ENCODE peak calls at places on chromosomes 5 and 9, in seven cellular contexts. Y is fibroblast of lung; A is CD8-positive, alpha-beta T cell; H is type B pancreatic cell; W is heart right ventricle; C is stomach; P is cardiac fibroblast. E is an unnamed sample.

GRCh38 chr5:119389288-119390065 is 33.7 kb downstream of the TNFAIP8 start:
- DNase-seq in H (no peak), A (no peak), W (no peak), Y (peak), C (no peak), P (no peak), E (no peak)

GRCh38 chr9:27701664-27702063 is 128.4 kb upstream of the C9orf72 start:
- DNase-seq in H (no peak), Y (peak), A (no peak), C (no peak), W (peak), P (peak), E (no peak)

GRCh38 chr5:151741678-151742423 is 16.6 kb downstream of the ATOX1 start:
- DNase-seq in Y (peak), C (no peak), P (peak), A (no peak), H (no peak), W (no peak), E (no peak)

GRCh38 chr5:159240301-159240870 is 22.7 kb upstream of the UBLCP1 start:
- DNase-seq in H (no peak), P (no peak), C (no peak), Y (no peak), W (no peak), A (no peak), E (no peak)

GRCh38 chr9:116594552-116594951 is 92.6 kb upstream of the TRIM32 start:
- DNase-seq in W (no peak), A (no peak), P (peak), Y (peak), C (no peak), H (no peak), E (no peak)

GRCh38 chr5:145988993-145989392 is 52.6 kb downstream of the SH3RF2 start:
- DNase-seq in P (no peak), A (no peak), H (no peak), C (no peak), Y (no peak), W (no peak), E (no peak)

GRCh38 chr9:90020277-90020871 is 415.6 kb downstream of the GADD45G start:
- DNase-seq in H (no peak), A (no peak), Y (no peak), C (no peak), P (no peak), W (no peak), E (no peak)

GRCh38 chr5:1896602-1897376 is 14.1 kb upstream of the IRX4 start:
- DNase-seq in C (no peak), W (no peak), Y (no peak), A (no peak), H (no peak), P (no peak), E (no peak)

GRCh38 chr5:136058031-136058971 is 29.5 kb downstream of the TGFBI start:
- DNase-seq in W (peak), Y (peak), C (peak), H (no peak), P (peak), A (no peak), E (no peak)

GRCh38 chr5:133111299-133111698 is 59.5 kb downstream of the HSPA4 start:
- DNase-seq in C (peak), Y (peak), A (peak), H (peak), W (peak), P (peak), E (peak)

GRCh38 chr9:114837923-114838322 is 32.1 kb upstream of the TNFSF15 start:
- DNase-seq in Y (no peak), C (no peak), H (no peak), W (no peak), A (no peak), P (no peak), E (no peak)

GRCh38 chr5:181223041-181223728 is at the start of gene TRIM41:
- DNase-seq in P (peak), W (peak), A (peak), C (peak), H (peak), Y (peak), E (peak)

GRCh38 chr5:1484416-1485319 is 39.1 kb downstream of the LPCAT1 start:
- DNase-seq in A (no peak), W (no peak), Y (no peak), H (no peak), P (no peak), C (no peak), E (no peak)

GRCh38 chr9:13915591-13916301 is 398.2 kb downstream of the NFIB start:
- DNase-seq in A (no peak), W (no peak), P (peak), C (no peak), H (no peak), Y (no peak), E (no peak)

GRCh38 chr9:135330685-135331590 is 148.6 kb upstream of the PPP1R26 start:
- DNase-seq in Y (no peak), P (no peak), W (no peak), C (no peak), A (no peak), H (peak), E (no peak)

GRCh38 chr9:12666813-12667212 is 26.4 kb upstream of the TYRP1 start:
- DNase-seq in C (no peak), P (no peak), Y (no peak), A (no peak), W (no peak), H (no peak), E (no peak)

GRCh38 chr9:70044450-70045307 is 1.0 kb downstream of the MAMDC2 start:
- DNase-seq in C (peak), A (no peak), Y (peak), H (no peak), W (no peak), P (peak), E (no peak)

GRCh38 chr9:16985559-16986348 is 115.3 kb upstream of the BNC2 start:
- DNase-seq in C (no peak), P (peak), Y (peak), A (no peak), W (peak), H (no peak), E (no peak)

GRCh38 chr5:129177451-129177850 is 82.9 kb downstream of the ISOC1 start:
- DNase-seq in Y (no peak), A (no peak), W (no peak), H (no peak), P (no peak), C (no peak), E (no peak)

GRCh38 chr9:15724006-15724405 is 171.2 kb downstream of the CCDC171 start:
- DNase-seq in H (no peak), Y (peak), C (no peak), W (no peak), A (no peak), P (peak), E (no peak)

GRCh38 chr5:116953251-116953934 is 378.8 kb upstream of the SEMA6A start:
- DNase-seq in H (no peak), P (no peak), C (no peak), A (no peak), W (no peak), Y (no peak), E (no peak)

GRCh38 chr5:160119142-160119904 is at the start of gene PWWP2A:
- DNase-seq in Y (peak), P (peak), C (peak), H (peak), A (peak), W (peak), E (peak)

GRCh38 chr9:89541798-89542197 is 43.9 kb upstream of the SEMA4D start:
- DNase-seq in P (no peak), Y (no peak), A (no peak), W (no peak), H (no peak), C (no peak), E (no peak)

GRCh38 chr9:121711281-121711680 is 59.8 kb downstream of the DAB2IP start:
- DNase-seq in W (no peak), Y (no peak), A (no peak), C (no peak), P (no peak), H (no peak), E (no peak)

GRCh38 chr5:9468070-9468388 is 77.8 kb downstream of the SEMA5A start:
- DNase-seq in H (no peak), C (no peak), Y (peak), A (no peak), P (peak), W (no peak), E (no peak)

GRCh38 chr9:113956901-113957777 is 81.0 kb downstream of the ZNF618 start:
- DNase-seq in P (no peak), C (no peak), W (no peak), Y (peak), A (no peak), H (no peak), E (no peak)

GRCh38 chr9:126166866-126167265 is 159.8 kb upstream of the MVB12B start:
- DNase-seq in C (peak), Y (no peak), A (no peak), P (no peak), H (peak), W (no peak), E (no peak)

GRCh38 chr5:5179079-5179478 is 38.9 kb downstream of the ADAMTS16 start:
- DNase-seq in H (no peak), A (no peak), Y (no peak), W (no peak), P (no peak), C (no peak), E (no peak)

GRCh38 chr9:84317563-84317962 is 23.0 kb downstream of the SLC28A3 start:
- DNase-seq in Y (no peak), H (no peak), C (no peak), A (no peak), P (no peak), W (no peak), E (no peak)

GRCh38 chr9:106859957-106860715 is 2.8 kb upstream of the ZNF462 start:
- DNase-seq in H (peak), A (no peak), W (peak), P (peak), C (no peak), Y (peak), E (peak)

GRCh38 chr5:98599016-98599415 is 174.4 kb upstream of the RGMB start:
- DNase-seq in P (peak), H (no peak), W (no peak), Y (peak), C (no peak), A (no peak), E (no peak)

GRCh38 chr5:108361239-108361638 is 20.7 kb downstream of the FBXL17 start:
- DNase-seq in W (no peak), P (no peak), C (no peak), Y (no peak), H (no peak), A (no peak), E (no peak)

GRCh38 chr5:30458681-30459080 is 734.8 kb upstream of the CDH6 start:
- DNase-seq in C (no peak), Y (no peak), P (no peak), H (no peak), A (no peak), W (no peak), E (no peak)

GRCh38 chr5:22892441-22892840 is 39.3 kb upstream of the CDH12 start:
- DNase-seq in C (no peak), H (no peak), P (no peak), Y (peak), A (no peak), W (no peak), E (no peak)

GRCh38 chr5:101943784-101944183 is 352.3 kb downstream of the SLCO4C1 start:
- DNase-seq in C (no peak), Y (no peak), A (no peak), H (no peak), W (no peak), P (peak), E (no peak)

GRCh38 chr5:133400831-133401351 is 211.4 kb downstream of the FSTL4 start:
- DNase-seq in W (no peak), Y (no peak), H (peak), C (no peak), A (no peak), P (no peak), E (no peak)

GRCh38 chr9:5870691-5871090 is 20.0 kb upstream of the MLANA start:
- DNase-seq in C (peak), H (no peak), P (peak), A (no peak), W (no peak), Y (no peak), E (no peak)

GRCh38 chr9:126773004-126773607 is 31.7 kb upstream of the ZBTB43 start:
- DNase-seq in P (peak), Y (no peak), W (no peak), A (no peak), H (no peak), C (no peak), E (no peak)

GRCh38 chr9:10050016-10050415 is 562.8 kb downstream of the PTPRD start:
- DNase-seq in Y (peak), W (no peak), P (no peak), A (no peak), C (no peak), H (no peak), E (no peak)

GRCh38 chr9:124480621-124480981 is 26.6 kb downstream of the NR5A1 start:
- DNase-seq in W (no peak), P (peak), H (no peak), Y (peak), A (no peak), C (no peak), E (no peak)

GRCh38 chr9:124479371-124479770 is 27.8 kb downstream of the NR5A1 start:
- DNase-seq in Y (no peak), A (no peak), H (no peak), P (no peak), C (no peak), W (no peak), E (no peak)

GRCh38 chr9:124479947-124480620 is 27.1 kb downstream of the NR5A1 start:
- DNase-seq in P (no peak), W (no peak), Y (no peak), C (no peak), A (no peak), H (no peak), E (no peak)

GRCh38 chr9:124482431-124483031 is 24.7 kb downstream of the NR5A1 start:
- DNase-seq in C (no peak), Y (no peak), A (no peak), H (no peak), P (no peak), W (no peak), E (no peak)

GRCh38 chr9:124481115-124481514 is 26.1 kb downstream of the NR5A1 start:
- DNase-seq in A (no peak), W (no peak), Y (no peak), P (no peak), H (no peak), C (no peak), E (no peak)
- TF ChIP-seq CTCF in A (no peak), W (no peak), Y (no peak), P (no peak), H (no peak), C (no peak), E (no peak)

GRCh38 chr9:33697171-33697570 is 98.2 kb upstream of the PRSS3 start:
- DNase-seq in H (no peak), P (no peak), C (no peak), W (no peak), A (no peak), Y (no peak), E (no peak)
- TF ChIP-seq CTCF in H (no peak), P (no peak), C (no peak), W (no peak), A (no peak), Y (no peak), E (no peak)

GRCh38 chr5:154464435-154464834 is 13.6 kb downstream of the HAND1 start:
- DNase-seq in H (no peak), Y (no peak), C (no peak), A (no peak), W (no peak), P (no peak), E (no peak)

GRCh38 chr5:154459015-154459414 is 13.2 kb downstream of the SAP30L start:
- DNase-seq in Y (no peak), H (no peak), C (no peak), A (no peak), W (no peak), P (no peak), E (no peak)

GRCh38 chr5:154460172-154460571 is 14.4 kb downstream of the SAP30L start:
- DNase-seq in P (no peak), W (no peak), C (no peak), A (no peak), Y (no peak), H (no peak), E (no peak)

GRCh38 chr5:154465169-154465568 is 12.9 kb downstream of the HAND1 start:
- DNase-seq in Y (peak), H (no peak), C (no peak), A (no peak), W (no peak), P (peak), E (no peak)

DNA sequence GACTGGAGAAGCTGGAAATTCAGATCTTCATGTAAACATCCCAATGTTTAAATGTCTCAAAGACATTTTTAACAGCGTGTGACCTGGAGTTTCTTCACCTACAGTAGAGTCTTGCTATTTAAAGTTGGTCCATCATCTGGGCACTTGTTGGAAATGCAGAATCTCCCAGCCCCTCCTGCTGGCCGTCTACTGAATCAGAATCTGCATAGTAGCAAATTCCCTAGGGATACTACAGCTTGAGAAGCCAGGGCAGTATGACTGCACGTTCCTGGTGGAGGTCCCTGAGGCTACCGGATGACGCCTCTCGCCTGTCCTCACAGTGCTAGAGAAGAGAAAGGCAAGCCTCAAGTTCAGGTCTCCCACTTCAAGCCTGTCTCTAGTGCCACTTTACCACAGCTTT is 15.7 kb downstream of the SAP30L start:
- DNase-seq in H (no peak), Y (no peak), A (no peak), W (no peak), P (peak), C (no peak), E (no peak)
- TF ChIP-seq CTCF in H (peak), Y (no peak), A (no peak), W (no peak), P (peak), C (no peak), E (peak)

GRCh38 chr5:18807256-18808193 is 1173.3 kb downstream of the TAF11L14 start:
- DNase-seq in C (no peak), H (no peak), A (no peak), P (no peak), W (no peak), Y (no peak), E (no peak)

GRCh38 chr5:18811616-18812015 is 1176.4 kb downstream of the CDH18 start:
- DNase-seq in Y (no peak), C (no peak), H (no peak), W (no peak), P (no peak), A (no peak), E (no peak)
- TF ChIP-seq CTCF in Y (no peak), C (no peak), H (no peak), W (no peak), P (no peak), A (no peak), E (no peak)

DNA sequence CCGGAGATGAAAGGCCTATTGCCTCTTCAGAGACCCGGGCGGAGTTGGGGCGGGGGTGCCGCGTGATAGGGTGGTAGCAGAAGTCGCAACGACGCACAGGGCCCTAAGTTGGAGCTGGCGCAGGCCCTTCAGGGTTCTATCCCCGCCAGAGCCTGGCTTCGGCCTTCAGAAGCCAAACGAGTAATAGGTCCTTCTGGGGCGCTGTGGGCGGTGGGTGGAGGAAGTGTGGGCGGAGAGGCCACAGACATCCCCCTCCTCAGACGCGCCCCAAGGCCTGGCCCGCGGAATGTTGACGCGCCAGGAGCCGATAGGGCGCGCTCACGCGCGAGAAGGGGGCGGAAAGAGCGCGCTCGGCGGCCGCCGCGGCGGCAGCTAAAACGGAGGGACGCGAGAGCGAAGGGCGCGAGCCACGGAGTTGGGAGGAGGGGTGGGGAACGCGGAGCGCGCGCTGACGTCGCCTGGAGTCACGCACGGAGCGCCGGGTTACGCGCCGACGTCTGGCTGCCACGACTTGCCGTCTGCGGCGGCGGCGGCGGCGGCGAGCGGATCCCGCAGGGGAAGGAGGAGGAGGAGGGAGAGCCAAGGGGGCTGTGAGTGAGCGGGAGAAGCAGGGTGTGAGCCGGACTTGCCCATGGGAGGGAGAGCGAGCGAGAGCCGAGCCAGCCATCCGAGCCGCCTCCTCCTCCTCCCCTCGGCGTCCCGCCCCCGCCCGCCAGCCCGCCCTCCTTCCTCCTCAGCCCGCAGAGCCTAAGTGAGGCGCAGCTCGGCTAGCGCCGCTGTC is 6.4 kb upstream of the PURA start:
- DNase-seq in P (peak), W (peak), A (peak), C (peak), Y (peak), H (peak), E (peak)
- TF ChIP-seq CTCF in P (no peak), W (peak), A (no peak), C (no peak), Y (no peak), H (peak), E (peak)

DNA sequence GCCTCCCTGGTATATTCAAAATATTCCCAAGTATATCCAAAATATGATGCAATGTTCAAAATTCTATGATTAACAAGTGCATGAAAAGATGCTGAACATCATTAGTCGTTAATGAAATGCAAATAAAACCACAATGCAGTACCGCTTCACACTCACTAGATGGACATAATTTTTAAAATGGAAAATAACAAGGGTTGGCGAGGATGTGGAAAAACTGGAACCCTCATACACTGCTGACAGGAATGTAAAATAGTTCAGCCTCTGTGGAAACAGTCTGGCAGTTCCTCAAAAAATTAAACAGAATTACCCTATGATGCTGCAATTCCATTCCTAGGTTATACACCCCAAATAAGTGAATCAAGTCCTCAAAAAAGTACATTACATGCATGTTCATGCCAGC is 36.1 kb upstream of the MYOT start:
- DNase-seq in P (peak), H (no peak), W (no peak), C (no peak), Y (no peak), A (no peak), E (no peak)
- TF ChIP-seq CTCF in P (peak), H (peak), W (peak), C (no peak), Y (peak), A (no peak), E (no peak)

DNA sequence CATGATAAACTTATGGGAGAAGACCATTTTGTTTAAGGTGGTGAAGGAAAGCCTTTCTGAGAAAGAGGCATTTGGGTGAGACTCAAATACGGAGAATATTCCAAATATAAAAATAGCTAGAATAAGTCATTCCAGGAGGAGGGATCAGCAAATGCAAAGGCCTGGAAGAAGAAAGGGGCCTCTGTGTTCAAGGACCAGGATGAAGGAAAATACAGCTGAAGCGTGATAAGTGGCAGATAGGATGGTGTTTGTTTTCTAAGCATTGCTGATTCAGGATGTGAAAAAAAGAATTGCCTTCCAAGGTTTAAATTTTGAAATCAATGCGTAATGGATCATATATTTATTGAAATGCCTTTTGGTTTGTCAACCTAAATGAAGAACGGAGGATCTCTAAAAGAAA is 59.4 kb upstream of the CAST start:
- DNase-seq in A (no peak), H (no peak), W (no peak), P (no peak), Y (no peak), C (no peak), E (no peak)
- TF ChIP-seq CTCF in A (no peak), H (no peak), W (no peak), P (no peak), Y (no peak), C (no peak), E (no peak)

E was measured in progenitor cell of endocrine pancreas.